ENCODE peak calls at places on chromosome 13, in seven cellular contexts. D is memory B cell; M is activated naive CD4-positive, alpha-beta T cell; B is T-helper 9 cell; L is psoas muscle; I is stimulated activated CD4-positive, alpha-beta T cell treated with anti-CD3 and anti-CD28 coated beads, Interleukin-1b, Interleukin-23, amount 100 ng/mL, for 1 hour; Z is fibroblast of the conjunctiva. F is an unnamed sample.

GRCh38 chr13:110644892-110645521 is 29.7 kb downstream of the NAXD start:
- DNase-seq in I (peak), M (no peak), B (peak), L (peak), D (peak), Z (peak), F (peak)

GRCh38 chr13:37277435-37278144 is 172.1 kb upstream of the CSNK1A1L start:
- DNase-seq in D (no peak), I (no peak), B (no peak), M (no peak), Z (no peak), L (no peak), F (peak)

GRCh38 chr13:36520111-36520510 is 87.8 kb downstream of the CCNA1 start:
- DNase-seq in Z (no peak), B (no peak), D (no peak), L (no peak), I (no peak), M (no peak), F (no peak)

GRCh38 chr13:42041017-42041683 is 7.3 kb upstream of the DGKH start:
- DNase-seq in L (peak), B (peak), D (peak), Z (no peak), I (no peak), M (peak), F (peak)

GRCh38 chr13:45847554-45848224 is 3.9 kb downstream of the SIAH3 start:
- DNase-seq in B (peak), I (peak), Z (no peak), D (peak), M (no peak), L (no peak), F (peak)

GRCh38 chr13:28716511-28716910 is 2.3 kb downstream of the SLC46A3 start:
- DNase-seq in D (no peak), B (no peak), I (no peak), Z (no peak), L (no peak), M (no peak), F (peak)

GRCh38 chr13:62432906-62433305 is 1017.3 kb upstream of the PCDH20 start:
- DNase-seq in D (no peak), I (no peak), B (no peak), L (no peak), M (no peak), Z (no peak), F (no peak)

GRCh38 chr13:77176350-77176749 is 149.4 kb upstream of the FBXL3 start:
- DNase-seq in M (no peak), Z (no peak), L (no peak), B (no peak), D (no peak), I (no peak), F (peak)

GRCh38 chr13:41075034-41075433 is 13.7 kb downstream of the WBP4 start:
- DNase-seq in L (peak), Z (no peak), I (no peak), M (no peak), D (peak), B (peak), F (peak)

GRCh38 chr13:113837554-113838355 is 26.1 kb downstream of the GAS6 start:
- DNase-seq in I (no peak), L (peak), B (no peak), D (no peak), M (no peak), Z (peak), F (peak)

GRCh38 chr13:26132756-26133155 is 80.9 kb upstream of the SHISA2 start:
- DNase-seq in B (no peak), L (no peak), Z (no peak), D (peak), I (no peak), M (no peak), F (peak)

GRCh38 chr13:49806126-49806536 is 13.6 kb upstream of the KPNA3 start:
- DNase-seq in D (no peak), Z (no peak), I (no peak), L (no peak), B (no peak), M (no peak), F (no peak)

GRCh38 chr13:43284162-43284561 is 260.8 kb downstream of the DNAJC15 start:
- DNase-seq in L (no peak), B (no peak), M (no peak), D (no peak), Z (no peak), I (no peak), F (peak)

GRCh38 chr13:78030351-78030750 is 111.7 kb upstream of the EDNRB start:
- DNase-seq in I (no peak), Z (no peak), M (no peak), B (no peak), D (no peak), L (no peak), F (no peak)

GRCh38 chr13:91767681-91768080 is 369.3 kb downstream of the GPC5 start:
- DNase-seq in D (no peak), M (no peak), Z (no peak), L (no peak), I (no peak), B (no peak), F (no peak)